ENCODE peak calls at places on chromosome 5, in four cellular contexts. P, Z, A and W are unnamed samples.

GRCh38 chr5:54176066-54176835 is 134.1 kb downstream of the ARL15 start:
- DNase-seq in A (no peak), P (peak; percentile 78), Z (no peak), W (no peak)

GRCh38 chr5:149714877-149715502 is 15.1 kb upstream of the PPARGC1B start:
- DNase-seq in P (no peak), Z (no peak), A (no peak), W (no peak)

GRCh38 chr5:135880278-135880677 is 15.4 kb downstream of the IL9 start:
- DNase-seq in A (peak; percentile 46), Z (no peak), P (no peak), W (no peak)

GRCh38 chr5:178116406-178116885 is 3.1 kb downstream of the N4BP3 start:
- DNase-seq in P (no peak), Z (no peak), A (peak; percentile 67), W (no peak)

GRCh38 chr5:157045601-157046000 is 13.3 kb downstream of the HAVCR1 start:
- DNase-seq in P (no peak), A (no peak), Z (no peak), W (no peak)

GRCh38 chr5:150130493-150130922 is 25.1 kb downstream of the PDGFRB start:
- DNase-seq in Z (no peak), P (no peak), A (no peak), W (no peak)

GRCh38 chr5:145925803-145926202 is 10.6 kb upstream of the SH3RF2 start:
- DNase-seq in A (no peak), Z (no peak), P (peak; percentile 96), W (peak; percentile 49)

GRCh38 chr5:91787718-91788117 is 404.6 kb upstream of the ARRDC3 start:
- DNase-seq in A (no peak), P (no peak), Z (no peak), W (peak; percentile 61)

GRCh38 chr5:126234563-126235195 is 188.5 kb upstream of the GRAMD2B start:
- DNase-seq in Z (peak; percentile 46), P (peak; percentile 17), A (no peak), W (peak; percentile 34)